ENCODE peak calls at places on chromosome 22, in five cellular contexts. U is right lobe of liver, J is left ventricle myocardium inferior, B is fibroblast of lung, V is MM.1S. K is an unnamed sample. For H3K27me3 and H3K9me3, the result is how much of the 10 kb centered on the place peaks cover.

GRCh38 chr22:28885939-28886338 is 2.6 kb downstream of the ZNRF3 start:
- DNase-seq in V (no peak), B (no peak), J (no peak), U (no peak), K (peak)

GRCh38 chr22:27639180-27640086 is 162.1 kb downstream of the MN1 start:
- DNase-seq in U (no peak), V (no peak), B (no peak), J (no peak), K (peak)

GRCh38 chr22:40451230-40451629 is 80.8 kb downstream of the SGSM3 start:
- DNase-seq in J (peak), V (no peak), U (no peak), B (no peak), K (no peak)

GRCh38 chr22:50146440-50147228 is 23.9 kb upstream of the PANX2 start:
- DNase-seq in V (no peak), J (peak), B (peak), U (peak), K (peak)

GRCh38 chr22:24161485-24161884 is 19.8 kb upstream of the SUSD2 start:
- DNase-seq in V (no peak), J (no peak), U (no peak), B (no peak), K (no peak)

GRCh38 chr22:35219012-35219411 is 38.3 kb upstream of the HMGXB4 start:
- DNase-seq in J (no peak), U (no peak), B (no peak), V (no peak), K (no peak)

GRCh38 chr22:25833676-25834075 is 91.7 kb downstream of the MYO18B start:
- DNase-seq in V (no peak), J (no peak), B (no peak), U (no peak), K (no peak)

GRCh38 chr22:28710112-28710888 is 30.7 kb upstream of the TTC28 start:
- DNase-seq in V (no peak), B (peak), J (no peak), U (no peak), K (no peak)

GRCh38 chr22:43243275-43243768 is 56.4 kb upstream of the TTLL12 start:
- DNase-seq in U (no peak), B (no peak), J (no peak), V (no peak), K (no peak)

GRCh38 chr22:24175160-24175808 is 6.0 kb upstream of the SUSD2 start:
- DNase-seq in U (peak), J (peak), V (peak), B (peak), K (peak)

GRCh38 chr22:18031670-18032454 is 7.5 kb upstream of the MICAL3 start:
- DNase-seq in V (no peak), U (no peak), J (peak), B (peak), K (peak)

GRCh38 chr22:26904483-26904882 is 247.1 kb downstream of the MIAT start:
- DNase-seq in J (no peak), B (no peak), U (no peak), V (no peak), K (no peak)

GRCh38 chr22:32132783-32133182 is 26.3 kb downstream of the C22orf42 start:
- DNase-seq in B (no peak), V (no peak), U (no peak), J (no peak), K (no peak)

GRCh38 chr22:32562916-32563315 is 88.3 kb downstream of the FBXO7 start:
- DNase-seq in V (no peak), B (no peak), U (no peak), J (no peak), K (no peak)

GRCh38 chr22:41481925-41482318 is 13.0 kb downstream of the ACO2 start:
- DNase-seq in J (no peak), B (no peak), V (no peak), U (no peak), K (no peak)

GRCh38 chr22:43262990-43263644 is 76.2 kb upstream of the TTLL12 start:
- DNase-seq in V (no peak), J (peak), B (peak), U (peak), K (no peak)

GRCh38 chr22:27416553-27417427 is 384.8 kb downstream of the MN1 start:
- DNase-seq in B (peak), J (no peak), V (no peak), U (no peak), K (peak)

GRCh38 chr22:30908051-30908461 is 60.5 kb downstream of the MORC2 start:
- DNase-seq in U (no peak), V (no peak), B (no peak), J (no peak), K (no peak)

GRCh38 chr22:42549329-42550060 is 4.3 kb upstream of the SERHL2 start:
- DNase-seq in U (no peak), B (no peak), J (no peak), V (no peak), K (peak)

GRCh38 chr22:27986459-27986858 is 67.4 kb upstream of the PITPNB start:
- DNase-seq in J (no peak), U (no peak), B (peak), V (no peak), K (no peak)

GRCh38 chr22:17880468-17880867 is 106.2 kb upstream of the BID start:
- DNase-seq in V (no peak), J (no peak), U (no peak), B (no peak), K (no peak)

GRCh38 chr22:33699176-33699575 is 221.1 kb downstream of the LARGE1 start:
- DNase-seq in V (no peak), B (peak), J (no peak), U (no peak), K (no peak)

GRCh38 chr22:39010946-39011625 is 3.0 kb upstream of the APOBEC3C start:
- DNase-seq in J (no peak), U (no peak), B (no peak), V (no peak), K (no peak)

GRCh38 chr22:42648368-42649260 is 578 bp downstream of the CYB5R3 start:
- DNase-seq in J (peak), U (peak), V (peak), B (peak), K (peak)

GRCh38 chr22:41940853-41941765 is 5.8 kb downstream of the CENPM start:
- DNase-seq in V (peak), J (peak), B (peak), U (peak), K (peak)

GRCh38 chr22:42544686-42545085 is 9.1 kb upstream of the SERHL2 start:
- DNase-seq in B (no peak), U (no peak), J (no peak), V (no peak), K (no peak)

GRCh38 chr22:31647516-31647915 is 14.5 kb downstream of the PISD start:
- DNase-seq in J (no peak), U (no peak), B (peak), V (no peak), K (no peak)

GRCh38 chr22:46007848-46008261 is 30.9 kb upstream of the WNT7B start:
- DNase-seq in V (no peak), J (peak), B (peak), U (peak), K (peak)

GRCh38 chr22:39574779-39575551 is 4.4 kb downstream of the CACNA1I start:
- DNase-seq in V (no peak), U (no peak), B (peak), J (no peak), K (no peak)

DNA sequence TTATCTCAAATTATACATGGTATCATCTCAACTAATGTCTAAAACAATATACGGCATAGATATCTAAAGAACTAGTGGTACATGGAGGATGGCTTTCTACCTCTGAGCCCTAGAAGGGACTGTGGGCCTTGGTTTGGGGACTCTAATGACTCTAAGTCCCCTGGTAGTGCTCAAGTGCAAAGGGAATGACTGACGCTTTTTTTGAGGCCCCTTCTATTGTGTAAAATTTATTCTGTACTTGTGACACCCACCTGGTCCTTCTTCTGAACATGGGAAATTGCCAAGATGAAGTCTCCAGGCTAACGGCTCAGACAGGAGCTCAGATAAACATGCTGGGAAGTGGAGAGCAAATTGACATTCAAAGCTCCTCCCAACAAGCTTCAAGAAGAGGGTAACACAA is 53.4 kb upstream of the IGLL5 start:
- DNase-seq in V (no peak), J (no peak), U (no peak), B (no peak), K (no peak)
- H3K27me3 ChIP-seq in V (under half), J (half or more), U (under half), B (under half), K (under half)

DNA sequence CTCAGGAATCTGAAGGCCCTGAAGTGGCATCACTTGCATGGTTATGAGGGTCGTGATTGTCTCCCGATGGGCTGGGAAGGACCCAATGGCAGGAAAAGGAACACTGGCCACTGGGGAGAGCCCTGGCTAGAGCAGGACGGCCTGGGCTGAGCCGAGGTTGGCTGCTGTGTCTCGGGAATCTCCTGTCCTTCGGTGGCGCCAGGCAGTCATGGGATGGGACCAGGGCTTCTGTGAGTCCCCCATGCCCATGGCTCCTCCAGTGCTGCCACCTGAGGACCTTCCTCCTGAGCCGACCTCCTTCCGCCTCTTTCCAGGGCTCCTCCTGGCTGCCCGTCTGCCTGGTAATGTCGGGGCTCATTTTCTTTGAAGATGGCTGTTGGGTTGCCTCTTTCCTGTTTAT is 1394.0 kb downstream of the BRD1 start:
- DNase-seq in J (no peak), U (peak), B (no peak), V (no peak), K (peak)
- H3K9me3 ChIP-seq in J (under half), U (under half), B (under half), V (under half), K (under half)

DNA sequence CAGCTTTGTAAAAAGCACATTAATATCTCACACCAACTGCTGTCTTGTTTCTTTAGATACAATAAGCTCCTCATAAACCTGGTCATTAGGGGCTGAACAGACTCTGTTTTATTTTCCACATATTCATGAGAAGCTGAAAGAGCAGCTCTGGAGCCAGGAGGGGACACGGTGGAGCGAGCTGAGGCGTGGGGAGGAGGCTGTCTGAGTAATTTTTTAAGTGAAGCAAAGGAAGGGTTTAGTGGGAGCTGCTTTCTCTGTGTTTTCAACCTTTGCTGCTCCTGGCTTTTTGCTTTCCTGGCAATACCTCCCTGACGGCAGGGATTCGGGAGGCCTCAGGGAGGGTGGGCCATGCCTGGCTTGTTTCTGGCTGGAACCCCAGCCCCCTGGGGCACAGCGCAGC is 67.0 kb upstream of the EIF3D start:
- DNase-seq in V (no peak), J (no peak), B (no peak), U (no peak), K (no peak)
- H3K4me3 ChIP-seq in V (no peak), J (no peak), B (no peak), U (no peak), K (no peak)

DNA sequence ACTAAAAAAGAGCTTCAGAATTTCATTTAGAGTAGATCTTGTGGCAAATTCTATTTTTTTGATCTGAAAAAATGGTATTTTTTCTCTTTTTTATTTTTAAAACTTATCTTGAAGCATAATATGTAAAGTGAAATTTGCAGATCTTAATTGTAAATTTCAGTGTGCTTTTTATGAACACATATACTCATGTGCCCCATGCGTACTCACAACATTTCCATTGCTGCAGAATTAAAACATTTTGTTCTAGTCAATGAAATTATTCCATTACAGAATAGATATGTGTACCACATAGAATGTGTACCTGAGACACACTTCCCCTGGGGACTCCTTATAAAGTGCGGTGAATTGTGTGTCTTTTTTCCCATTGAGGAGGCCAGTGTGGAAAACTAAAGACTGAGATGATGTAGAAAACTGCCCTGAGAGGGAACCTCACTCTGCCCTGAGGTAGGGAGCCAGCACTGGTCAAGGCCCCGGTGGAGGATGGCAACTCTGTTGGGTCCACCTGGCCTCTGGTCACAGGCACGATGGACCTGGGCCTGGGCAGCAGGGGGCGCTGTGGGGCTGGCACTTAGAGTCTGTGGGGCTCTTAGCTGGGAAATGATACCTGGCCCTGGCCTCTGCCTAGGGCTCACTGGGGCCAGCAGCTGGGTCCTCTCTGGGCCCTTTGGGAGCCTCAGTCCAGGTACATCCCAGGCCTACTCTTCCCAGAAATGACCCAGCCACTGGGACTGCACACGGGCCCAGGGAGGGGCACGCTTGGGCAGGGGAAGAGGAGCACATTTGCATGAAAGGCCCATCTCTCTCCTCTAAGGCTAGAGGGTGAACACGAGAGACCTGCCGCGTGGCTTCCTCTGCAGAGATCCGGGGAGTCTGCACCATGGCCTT is 77.9 kb upstream of the TOP3B start:
- DNase-seq in B (peak), U (peak), V (peak), J (peak), K (peak)
- H3K27me3 ChIP-seq in B (under half), U (under half), V (under half), J (half or more), K (under half)

GRCh38 chr22:47209077-47209514 is 446.6 kb downstream of the TBC1D22A start:
- DNase-seq in V (no peak), B (peak), U (no peak), J (no peak), K (no peak)
- H3K9me3 ChIP-seq in V (under half), B (under half), U (under half), J (under half), K (under half)

GRCh38 chr22:19852177-19852781 is 2.4 kb downstream of the GNB1L start:
- DNase-seq in V (no peak), U (no peak), J (no peak), B (no peak), K (peak)
- H3K4me3 ChIP-seq in V (no peak), U (no peak), J (no peak), B (peak), K (no peak)

GRCh38 chr22:47369020-47369419 is 606.6 kb downstream of the TBC1D22A start:
- DNase-seq in U (no peak), V (no peak), B (no peak), J (no peak), K (no peak)
- H3K27me3 ChIP-seq in U (under half), V (under half), B (under half), J (half or more), K (under half)

GRCh38 chr22:44647141-44647540 is 54.9 kb upstream of the PRR5 start:
- DNase-seq in J (no peak), B (no peak), U (no peak), V (no peak), K (no peak)
- H3K9me3 ChIP-seq in J (under half), B (under half), U (under half), V (under half), K (under half)

GRCh38 chr22:37749223-37749622 is 52.4 kb downstream of the TRIOBP start:
- DNase-seq in B (no peak), V (no peak), J (no peak), U (no peak), K (no peak)
- H3K4me3 ChIP-seq in B (peak), V (no peak), J (peak), U (no peak), K (no peak)